ENCODE peak calls at places on chromosomes 13 and 19, in ten cellular contexts. O, P, Y, Z, S, V, E, C, Q and U are unnamed samples.

GRCh38 chr19:10701955-10702307 is 692 bp downstream of the QTRT1 start:
- DNase-seq in O (no peak), P (peak), Y (no peak), Z (no peak), S (peak), V (peak), E (peak), C (no peak), Q (peak), U (no peak)

GRCh38 chr19:39469036-39469435 is 11.6 kb upstream of the TIMM50 start:
- DNase-seq in O (no peak), P (no peak), Y (no peak), Z (no peak), S (no peak), V (no peak), E (no peak), C (no peak), Q (no peak), U (no peak)

GRCh38 chr13:58823701-58824100 is 1192.2 kb downstream of the PCDH17 start:
- DNase-seq in O (no peak), P (no peak), Y (no peak), Z (no peak), S (no peak), V (no peak), E (no peak), C (no peak), Q (no peak), U (no peak)

GRCh38 chr19:6068711-6069110 is 41.6 kb downstream of the RFX2 start:
- DNase-seq in O (no peak), P (peak), Y (no peak), Z (no peak), S (no peak), V (no peak), E (no peak), C (no peak), Q (no peak), U (no peak)

GRCh38 chr13:71864094-71864980 is 2.7 kb downstream of the DACH1 start:
- DNase-seq in O (no peak), P (peak), Y (no peak), Z (no peak), S (no peak), V (no peak), E (no peak), C (no peak), Q (no peak), U (no peak)

GRCh38 chr13:41516760-41517159 is 59.4 kb downstream of the RGCC start:
- DNase-seq in O (no peak), P (no peak), Y (no peak), Z (no peak), S (no peak), V (no peak), E (no peak), C (no peak), Q (no peak), U (no peak)

GRCh38 chr19:41868120-41868988 is 8.3 kb downstream of the RPS19 start:
- DNase-seq in O (no peak), P (no peak), Y (no peak), Z (no peak), S (no peak), V (no peak), E (no peak), C (no peak), Q (no peak), U (no peak)

GRCh38 chr19:17184381-17184841 is 30.7 kb upstream of the USE1 start:
- DNase-seq in O (no peak), P (no peak), Y (no peak), Z (peak), S (peak), V (no peak), E (peak), C (no peak), Q (peak), U (no peak)

GRCh38 chr19:17762505-17763229 is 11.4 kb downstream of the FCHO1 start:
- DNase-seq in O (peak), P (peak), Y (peak), Z (no peak), S (no peak), V (peak), E (no peak), C (peak), Q (no peak), U (no peak)

GRCh38 chr13:109567315-109567714 is 219.1 kb downstream of the IRS2 start:
- DNase-seq in O (no peak), P (no peak), Y (no peak), Z (no peak), S (no peak), V (peak), E (no peak), C (peak), Q (no peak), U (no peak)

GRCh38 chr19:48290341-48290922 is 20.6 kb downstream of the ZNF114 start:
- DNase-seq in O (peak), P (peak), Y (peak), Z (no peak), S (no peak), V (peak), E (no peak), C (peak), Q (no peak), U (no peak)

GRCh38 chr13:79678100-79678499 is 197.1 kb downstream of the NDFIP2 start:
- DNase-seq in O (no peak), P (no peak), Y (no peak), Z (no peak), S (no peak), V (peak), E (no peak), C (peak), Q (no peak), U (no peak)

GRCh38 chr13:94433055-94433947 is 46.2 kb downstream of the DCT start:
- DNase-seq in O (no peak), P (peak), Y (no peak), Z (no peak), S (no peak), V (no peak), E (no peak), C (peak), Q (no peak), U (peak)